ENCODE peak calls at places on chromosomes 1 and 21, in six cellular contexts. One of them, this sample, is unnamed.

GRCh38 chr1:170592591-170593111 is 60.7 kb downstream of the GORAB start:
- DNase-seq in non-pigmented ciliary epithelial cell: no peak
- DNase-seq in RWPE1: no peak
- DNase-seq in head of caudate nucleus: no peak
- DNase-seq in CD8-positive, alpha-beta memory T cell: no peak
- DNase-seq in activated T-helper 1 cell treated with anti-CD3 and anti-CD28 coated beads, Interleukin-12 subunit alpha, Interleukin-12 subunit beta, Interleukin-2, Interleukin-4 antibody, amounts not matched to agents 30 ng/mL and 10 ng/mL and 1 ng/mL, durations not matched to agents 14 hours and 24 hours and 36 hours: no peak
- DNase-seq in this sample: no peak

GRCh38 chr21:31135536-31136184 is 97.4 kb upstream of the KRTAP19-8 start:
- DNase-seq in non-pigmented ciliary epithelial cell: no peak
- DNase-seq in RWPE1: no peak
- DNase-seq in head of caudate nucleus: no peak
- DNase-seq in CD8-positive, alpha-beta memory T cell: no peak
- DNase-seq in activated T-helper 1 cell treated with anti-CD3 and anti-CD28 coated beads, Interleukin-12 subunit alpha, Interleukin-12 subunit beta, Interleukin-2, Interleukin-4 antibody, amounts not matched to agents 30 ng/mL and 10 ng/mL and 1 ng/mL, durations not matched to agents 14 hours and 24 hours and 36 hours: no peak
- DNase-seq in this sample: no peak

GRCh38 chr21:15034126-15034848 is 30.5 kb downstream of the NRIP1 start:
- DNase-seq in non-pigmented ciliary epithelial cell: no peak
- DNase-seq in RWPE1: no peak
- DNase-seq in head of caudate nucleus: no peak
- DNase-seq in CD8-positive, alpha-beta memory T cell: no peak
- DNase-seq in activated T-helper 1 cell treated with anti-CD3 and anti-CD28 coated beads, Interleukin-12 subunit alpha, Interleukin-12 subunit beta, Interleukin-2, Interleukin-4 antibody, amounts not matched to agents 30 ng/mL and 10 ng/mL and 1 ng/mL, durations not matched to agents 14 hours and 24 hours and 36 hours: no peak
- DNase-seq in this sample: no peak

GRCh38 chr21:32412998-32413504 is 545 bp downstream of the EVA1C start:
- DNase-seq in non-pigmented ciliary epithelial cell: no peak
- DNase-seq in RWPE1: no peak
- DNase-seq in head of caudate nucleus: peak
- DNase-seq in CD8-positive, alpha-beta memory T cell: no peak
- DNase-seq in activated T-helper 1 cell treated with anti-CD3 and anti-CD28 coated beads, Interleukin-12 subunit alpha, Interleukin-12 subunit beta, Interleukin-2, Interleukin-4 antibody, amounts not matched to agents 30 ng/mL and 10 ng/mL and 1 ng/mL, durations not matched to agents 14 hours and 24 hours and 36 hours: no peak
- DNase-seq in this sample: no peak

GRCh38 chr1:217562229-217562878 is 68.5 kb downstream of the GPATCH2 start:
- DNase-seq in non-pigmented ciliary epithelial cell: peak
- DNase-seq in RWPE1: peak
- DNase-seq in head of caudate nucleus: no peak
- DNase-seq in CD8-positive, alpha-beta memory T cell: no peak
- DNase-seq in activated T-helper 1 cell treated with anti-CD3 and anti-CD28 coated beads, Interleukin-12 subunit alpha, Interleukin-12 subunit beta, Interleukin-2, Interleukin-4 antibody, amounts not matched to agents 30 ng/mL and 10 ng/mL and 1 ng/mL, durations not matched to agents 14 hours and 24 hours and 36 hours: no peak
- DNase-seq in this sample: no peak

GRCh38 chr1:233066087-233066486 is 115.7 kb downstream of the NTPCR start:
- DNase-seq in non-pigmented ciliary epithelial cell: no peak
- DNase-seq in RWPE1: no peak
- DNase-seq in head of caudate nucleus: no peak
- DNase-seq in CD8-positive, alpha-beta memory T cell: no peak
- DNase-seq in activated T-helper 1 cell treated with anti-CD3 and anti-CD28 coated beads, Interleukin-12 subunit alpha, Interleukin-12 subunit beta, Interleukin-2, Interleukin-4 antibody, amounts not matched to agents 30 ng/mL and 10 ng/mL and 1 ng/mL, durations not matched to agents 14 hours and 24 hours and 36 hours: no peak
- DNase-seq in this sample: no peak

GRCh38 chr21:32136546-32136945 is 142.3 kb downstream of the MIS18A start:
- DNase-seq in non-pigmented ciliary epithelial cell: no peak
- DNase-seq in RWPE1: no peak
- DNase-seq in head of caudate nucleus: no peak
- DNase-seq in CD8-positive, alpha-beta memory T cell: no peak
- DNase-seq in activated T-helper 1 cell treated with anti-CD3 and anti-CD28 coated beads, Interleukin-12 subunit alpha, Interleukin-12 subunit beta, Interleukin-2, Interleukin-4 antibody, amounts not matched to agents 30 ng/mL and 10 ng/mL and 1 ng/mL, durations not matched to agents 14 hours and 24 hours and 36 hours: no peak
- DNase-seq in this sample: no peak

GRCh38 chr1:231507476-231508355 is 20.8 kb upstream of the TSNAX start:
- DNase-seq in non-pigmented ciliary epithelial cell: no peak
- DNase-seq in RWPE1: no peak
- DNase-seq in head of caudate nucleus: no peak
- DNase-seq in CD8-positive, alpha-beta memory T cell: no peak
- DNase-seq in activated T-helper 1 cell treated with anti-CD3 and anti-CD28 coated beads, Interleukin-12 subunit alpha, Interleukin-12 subunit beta, Interleukin-2, Interleukin-4 antibody, amounts not matched to agents 30 ng/mL and 10 ng/mL and 1 ng/mL, durations not matched to agents 14 hours and 24 hours and 36 hours: no peak
- DNase-seq in this sample: no peak

GRCh38 chr1:9136925-9137324 is 8.0 kb upstream of the GPR157 start:
- DNase-seq in non-pigmented ciliary epithelial cell: no peak
- DNase-seq in RWPE1: no peak
- DNase-seq in head of caudate nucleus: no peak
- DNase-seq in CD8-positive, alpha-beta memory T cell: no peak
- DNase-seq in activated T-helper 1 cell treated with anti-CD3 and anti-CD28 coated beads, Interleukin-12 subunit alpha, Interleukin-12 subunit beta, Interleukin-2, Interleukin-4 antibody, amounts not matched to agents 30 ng/mL and 10 ng/mL and 1 ng/mL, durations not matched to agents 14 hours and 24 hours and 36 hours: no peak
- DNase-seq in this sample: no peak

This sample was measured in B cell.